ENCODE peak calls at places on chromosomes 5 and 9, in four cellular contexts. One of them, this sample, is unnamed.

GRCh38 chr9:114450833-114451706 is 54.2 kb downstream of the WHRN start:
- DNase-seq in lower lobe of right lung: no peak
- DNase-seq in breast epithelium: no peak
- DNase-seq in OCI-LY7: peak; percentile 24
- DNase-seq in this sample: no peak

GRCh38 chr5:146789712-146790660 is 88.6 kb downstream of the PPP2R2B start:
- DNase-seq in OCI-LY7: no peak
- DNase-seq in lower lobe of right lung: no peak
- DNase-seq in breast epithelium: no peak
- DNase-seq in this sample: no peak

GRCh38 chr9:81772144-81772543 is 82.8 kb upstream of the TLE1 start:
- DNase-seq in OCI-LY7: no peak
- DNase-seq in breast epithelium: no peak
- DNase-seq in lower lobe of right lung: no peak
- DNase-seq in this sample: no peak

GRCh38 chr9:4137234-4137633 is 162.6 kb downstream of the GLIS3 start:
- DNase-seq in OCI-LY7: no peak
- DNase-seq in lower lobe of right lung: no peak
- DNase-seq in breast epithelium: no peak
- DNase-seq in this sample: no peak

GRCh38 chr5:43729846-43730478 is 127.0 kb downstream of the NNT start:
- DNase-seq in OCI-LY7: peak; percentile 33
- DNase-seq in breast epithelium: no peak
- DNase-seq in lower lobe of right lung: no peak
- DNase-seq in this sample: no peak

GRCh38 chr9:113781381-113781780 is 94.7 kb upstream of the ZNF618 start:
- DNase-seq in breast epithelium: no peak
- DNase-seq in lower lobe of right lung: no peak
- DNase-seq in OCI-LY7: no peak
- DNase-seq in this sample: no peak

GRCh38 chr5:141705503-141705902 is 23.5 kb upstream of the ARAP3 start:
- DNase-seq in breast epithelium: no peak
- DNase-seq in lower lobe of right lung: no peak
- DNase-seq in OCI-LY7: no peak
- DNase-seq in this sample: no peak

GRCh38 chr9:6667633-6668280 is 22.2 kb upstream of the GLDC start:
- DNase-seq in lower lobe of right lung: no peak
- DNase-seq in OCI-LY7: peak; percentile 55
- DNase-seq in breast epithelium: no peak
- DNase-seq in this sample: no peak

GRCh38 chr9:70479880-70480291 is 65.4 kb upstream of the KLF9 start:
- DNase-seq in OCI-LY7: no peak
- DNase-seq in lower lobe of right lung: peak; percentile 50
- DNase-seq in breast epithelium: no peak
- DNase-seq in this sample: no peak

GRCh38 chr5:171750316-171750788 is 35.3 kb upstream of the SMIM23 start:
- DNase-seq in lower lobe of right lung: no peak
- DNase-seq in OCI-LY7: peak; percentile 5
- DNase-seq in breast epithelium: no peak
- DNase-seq in this sample: no peak

GRCh38 chr5:37308796-37309195 is 59.6 kb upstream of the CPLANE1 start:
- DNase-seq in breast epithelium: no peak
- DNase-seq in lower lobe of right lung: no peak
- DNase-seq in OCI-LY7: no peak
- DNase-seq in this sample: no peak

DNA sequence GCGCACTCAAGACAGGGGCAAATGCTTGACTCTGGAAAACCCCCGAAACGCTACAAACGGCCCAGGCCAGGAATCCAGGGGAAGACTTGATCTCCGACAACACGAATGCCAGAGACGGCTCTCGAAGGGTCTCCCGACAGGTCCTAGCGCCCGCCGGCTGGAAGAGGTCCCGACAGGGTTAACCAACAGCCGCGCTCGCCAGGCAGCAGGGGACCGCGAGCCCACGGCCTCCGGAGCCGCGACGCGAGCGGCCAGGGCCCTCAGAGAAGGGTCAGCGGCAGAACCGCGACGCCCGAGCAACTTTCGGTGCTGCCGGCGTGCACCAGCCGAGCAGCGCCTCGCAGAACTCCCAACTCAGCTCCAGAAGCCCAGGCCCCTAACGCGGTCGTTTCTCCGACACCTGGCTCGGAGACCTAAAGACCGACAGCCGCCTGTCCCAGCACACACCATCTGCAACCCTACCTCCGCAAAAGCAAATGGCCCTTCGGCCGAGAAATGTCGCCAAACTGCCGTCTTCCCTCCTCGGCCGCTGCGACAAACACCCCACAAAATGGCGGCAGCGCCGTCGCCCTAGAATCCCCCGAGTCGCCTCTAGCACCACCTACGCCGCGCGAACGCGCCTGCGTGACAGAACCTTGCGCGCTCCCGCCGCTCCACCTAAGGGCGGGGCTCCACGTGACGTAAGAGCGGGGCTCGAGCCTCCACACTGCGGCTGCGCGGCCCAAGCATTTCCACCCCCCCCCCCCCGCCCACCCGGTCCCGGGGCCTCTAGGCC is at the start of gene CLK4:
- DNase-seq in breast epithelium: peak; percentile 95
- DNase-seq in lower lobe of right lung: peak; percentile 98
- DNase-seq in OCI-LY7: peak; percentile 97
- DNase-seq in this sample: peak; percentile 97
- TF ChIP-seq CTCF in breast epithelium: no peak
- TF ChIP-seq CTCF in lower lobe of right lung: no peak
- TF ChIP-seq CTCF in OCI-LY7: no peak
- TF ChIP-seq CTCF in this sample: no peak

DNA sequence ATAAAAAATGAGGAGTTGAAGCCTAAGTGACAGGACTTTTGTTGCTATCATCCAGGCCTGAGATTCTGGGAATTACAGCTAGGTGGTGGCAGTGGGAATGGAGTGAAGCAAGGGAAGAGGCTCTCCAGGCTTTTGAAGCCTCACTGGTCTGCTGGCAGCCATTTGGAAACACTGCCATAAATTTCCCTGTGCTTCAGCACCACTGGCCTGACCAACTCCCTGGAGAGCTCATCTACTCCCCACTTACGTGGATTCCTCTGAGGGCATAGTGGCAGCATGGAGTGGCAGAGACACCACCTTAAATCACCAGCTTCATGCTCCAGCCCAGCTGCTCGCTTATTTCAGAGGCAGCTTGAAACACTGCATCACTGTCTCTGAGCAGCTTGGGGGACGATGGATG is 518.2 kb downstream of the TLR4 start:
- DNase-seq in lower lobe of right lung: no peak
- DNase-seq in breast epithelium: no peak
- DNase-seq in OCI-LY7: no peak
- DNase-seq in this sample: no peak
- TF ChIP-seq CTCF in lower lobe of right lung: no peak
- TF ChIP-seq CTCF in breast epithelium: no peak
- TF ChIP-seq CTCF in OCI-LY7: no peak
- TF ChIP-seq CTCF in this sample: no peak

GRCh38 chr5:152503206-152503605 is 98.1 kb upstream of the NMUR2 start:
- DNase-seq in lower lobe of right lung: no peak
- DNase-seq in OCI-LY7: no peak
- DNase-seq in breast epithelium: no peak
- DNase-seq in this sample: no peak

GRCh38 chr5:152501294-152501693 is 96.2 kb upstream of the NMUR2 start:
- DNase-seq in breast epithelium: no peak
- DNase-seq in OCI-LY7: no peak
- DNase-seq in lower lobe of right lung: no peak
- DNase-seq in this sample: no peak

GRCh38 chr5:152499816-152500575 is 94.9 kb upstream of the NMUR2 start:
- DNase-seq in OCI-LY7: no peak
- DNase-seq in lower lobe of right lung: no peak
- DNase-seq in breast epithelium: no peak
- DNase-seq in this sample: no peak

DNA sequence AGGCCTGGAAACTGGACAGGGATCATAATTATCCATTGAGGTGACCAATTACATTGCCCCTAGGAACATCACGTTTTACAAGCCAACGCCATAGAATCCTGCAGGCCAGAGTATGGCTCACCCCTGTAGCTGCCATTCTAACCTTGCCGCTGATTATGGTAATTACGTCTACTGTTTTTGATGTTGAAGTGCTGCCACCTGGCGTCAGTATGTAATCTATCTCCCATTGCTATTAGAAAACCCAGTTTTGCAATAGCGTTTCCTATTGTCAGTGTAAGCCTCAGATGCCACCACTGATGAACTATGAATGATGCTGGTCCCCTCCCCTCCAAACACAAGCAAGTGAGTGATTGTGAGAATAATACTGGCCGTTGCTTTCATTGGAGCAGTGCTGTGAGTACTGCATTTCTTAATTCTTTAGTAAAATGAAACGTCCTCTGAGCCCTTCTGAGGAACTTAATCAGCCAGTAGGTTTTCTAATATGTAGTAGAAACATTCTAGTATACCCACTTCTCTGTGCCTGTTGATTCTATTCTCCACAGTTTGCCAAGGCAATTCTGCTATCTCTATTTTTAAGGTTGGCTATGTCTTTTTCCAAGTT is 100.5 kb upstream of the NMUR2 start:
- DNase-seq in breast epithelium: no peak
- DNase-seq in OCI-LY7: peak; percentile 49
- DNase-seq in lower lobe of right lung: no peak
- DNase-seq in this sample: no peak
- TF ChIP-seq CTCF in breast epithelium: peak; percentile 51
- TF ChIP-seq CTCF in OCI-LY7: peak; percentile 78
- TF ChIP-seq CTCF in lower lobe of right lung: peak; percentile 60
- TF ChIP-seq CTCF in this sample: peak; percentile 37

GRCh38 chr5:167261309-167262100 is 1029.9 kb upstream of the WWC1 start:
- DNase-seq in lower lobe of right lung: no peak
- DNase-seq in breast epithelium: no peak
- DNase-seq in OCI-LY7: no peak
- DNase-seq in this sample: no peak
- TF ChIP-seq CTCF in lower lobe of right lung: no peak
- TF ChIP-seq CTCF in breast epithelium: no peak
- TF ChIP-seq CTCF in OCI-LY7: peak; percentile 66
- TF ChIP-seq CTCF in this sample: no peak

GRCh38 chr5:180097163-180097894 is 25.8 kb upstream of the RNF130 start:
- DNase-seq in breast epithelium: no peak
- DNase-seq in OCI-LY7: no peak
- DNase-seq in lower lobe of right lung: no peak
- DNase-seq in this sample: peak; percentile 48

GRCh38 chr5:180098991-180099732 is 27.6 kb upstream of the RNF130 start:
- DNase-seq in OCI-LY7: no peak
- DNase-seq in lower lobe of right lung: no peak
- DNase-seq in breast epithelium: peak; percentile 47
- DNase-seq in this sample: no peak

GRCh38 chr5:180098526-180098925 is 27.0 kb upstream of the RNF130 start:
- DNase-seq in OCI-LY7: no peak
- DNase-seq in lower lobe of right lung: no peak
- DNase-seq in breast epithelium: peak; percentile 27
- DNase-seq in this sample: no peak

GRCh38 chr5:180096616-180097015 is 25.1 kb upstream of the RNF130 start:
- DNase-seq in breast epithelium: peak; percentile 33
- DNase-seq in lower lobe of right lung: no peak
- DNase-seq in OCI-LY7: no peak
- DNase-seq in this sample: peak; percentile 44

GRCh38 chr5:180097926-180098325 is 26.4 kb upstream of the RNF130 start:
- DNase-seq in breast epithelium: peak; percentile 25
- DNase-seq in OCI-LY7: no peak
- DNase-seq in lower lobe of right lung: no peak
- DNase-seq in this sample: no peak
- TF ChIP-seq CTCF in breast epithelium: no peak
- TF ChIP-seq CTCF in OCI-LY7: no peak
- TF ChIP-seq CTCF in lower lobe of right lung: no peak
- TF ChIP-seq CTCF in this sample: no peak

DNA sequence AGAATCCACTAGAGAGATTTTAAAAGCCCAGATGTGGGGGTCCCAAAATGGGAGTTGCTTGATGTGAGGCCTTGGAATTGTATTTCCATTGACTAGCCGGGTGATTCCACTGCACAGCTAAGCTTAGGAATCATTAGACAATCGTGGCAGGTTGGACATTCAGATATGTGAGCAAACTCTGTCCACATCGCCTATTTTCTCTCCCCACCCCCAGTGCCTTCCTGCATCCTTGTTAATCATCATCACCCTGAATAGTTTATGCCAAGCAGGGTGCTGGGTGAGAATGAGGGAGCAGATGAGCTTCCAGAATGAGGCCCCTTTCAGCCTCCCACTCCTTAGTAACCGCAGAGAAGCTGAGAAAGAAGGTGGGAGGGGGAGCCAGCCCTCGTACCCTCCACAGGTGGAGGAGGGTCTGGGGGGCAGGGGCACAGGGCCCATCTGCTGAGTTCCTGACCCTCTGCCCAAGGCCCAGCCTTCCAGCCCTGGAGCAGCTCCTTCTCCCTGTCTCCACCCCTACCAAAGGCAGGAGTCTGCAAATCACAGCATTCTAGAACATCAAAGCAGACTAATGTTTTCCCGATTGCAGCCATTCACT is 7.7 kb upstream of the TCOF1 start:
- DNase-seq in breast epithelium: no peak
- DNase-seq in OCI-LY7: no peak
- DNase-seq in lower lobe of right lung: no peak
- DNase-seq in this sample: no peak
- TF ChIP-seq CTCF in breast epithelium: no peak
- TF ChIP-seq CTCF in OCI-LY7: no peak
- TF ChIP-seq CTCF in lower lobe of right lung: no peak
- TF ChIP-seq CTCF in this sample: no peak

DNA sequence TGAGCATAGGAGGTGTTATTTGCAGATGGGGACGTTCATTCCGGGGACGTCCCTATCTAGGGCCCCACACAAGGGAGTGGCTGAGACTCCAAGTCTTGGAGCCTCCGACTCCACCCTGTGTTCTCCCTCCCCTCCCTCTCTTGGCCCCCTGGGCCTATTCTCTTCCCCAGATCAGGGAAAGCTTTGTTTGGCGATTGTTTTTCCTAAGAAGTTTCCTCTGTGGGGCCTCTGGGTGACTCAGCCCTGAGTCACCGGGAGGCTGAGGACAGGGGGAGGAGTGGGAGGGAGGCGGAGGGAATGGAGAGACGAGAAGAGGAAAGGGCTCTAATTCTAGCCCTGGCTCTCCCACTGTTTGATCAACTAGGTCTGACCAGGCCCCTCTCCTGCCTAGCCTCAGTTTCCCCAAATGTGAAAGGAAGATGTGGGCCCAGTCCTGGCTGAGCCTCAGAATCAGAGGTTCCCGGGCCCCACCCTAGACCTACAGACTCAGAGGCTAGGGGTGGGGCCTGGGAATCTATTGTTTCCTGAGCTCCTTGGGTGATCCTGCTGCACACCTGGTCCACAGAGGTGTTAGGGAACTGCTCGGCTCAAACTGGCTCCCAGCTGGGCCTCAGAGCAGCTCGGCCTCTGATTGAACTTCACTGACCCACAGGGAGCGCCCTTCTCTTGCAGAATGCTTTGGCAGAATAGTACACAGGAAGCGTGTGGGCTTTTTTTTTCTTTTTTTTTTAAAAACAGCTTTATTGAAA is 19.2 kb downstream of the GSN start:
- DNase-seq in breast epithelium: peak; percentile 79
- DNase-seq in OCI-LY7: no peak
- DNase-seq in lower lobe of right lung: peak; percentile 78
- DNase-seq in this sample: peak; percentile 91
- TF ChIP-seq CTCF in breast epithelium: no peak
- TF ChIP-seq CTCF in OCI-LY7: no peak
- TF ChIP-seq CTCF in lower lobe of right lung: peak; percentile 34
- TF ChIP-seq CTCF in this sample: peak; percentile 14

GRCh38 chr9:36999728-37000333 is 34.2 kb downstream of the PAX5 start:
- DNase-seq in lower lobe of right lung: no peak
- DNase-seq in breast epithelium: no peak
- DNase-seq in OCI-LY7: peak; percentile 73
- DNase-seq in this sample: no peak
- TF ChIP-seq CTCF in lower lobe of right lung: no peak
- TF ChIP-seq CTCF in breast epithelium: no peak
- TF ChIP-seq CTCF in OCI-LY7: peak; percentile 76
- TF ChIP-seq CTCF in this sample: no peak

This sample was measured in suprapubic skin.